ENCODE peak calls at places on chromosomes 13 and 19, in nine cellular contexts. Q is breast epithelium, R is endothelial cell of umbilical vein, K is suprapubic skin, T is stomach, X is spleen, W is esophagus muscularis mucosa, L is upper lobe of left lung, I is K562. B is an unnamed sample.
A peak's percentile ranks its signal among the peaks of the same experiment; 100 is the strongest.

GRCh38 chr19:49684251-49684982 is 5.0 kb upstream of the ADM5 start:
- DNase-seq in Q (no peak), R (no peak), K (no peak), T (no peak), X (no peak), W (no peak), L (no peak), I (no peak), B (no peak)

GRCh38 chr19:10920781-10921180 is 7.7 kb downstream of the YIPF2 start:
- DNase-seq in Q (no peak), R (no peak), K (no peak), T (no peak), X (no peak), W (no peak), L (no peak), I (no peak), B (no peak)

GRCh38 chr19:39833464-39834286 is at the start of gene DYRK1B:
- DNase-seq in Q (peak; percentile 99), R (peak; percentile 97), K (peak; percentile 99), T (peak; percentile 99), X (peak; percentile 98), W (peak; percentile 100), L (peak; percentile 98), I (peak; percentile 97), B (peak; percentile 99)

GRCh38 chr19:32437096-32437495 is 31.5 kb downstream of the DPY19L3 start:
- DNase-seq in Q (no peak), R (no peak), K (no peak), T (no peak), X (no peak), W (no peak), L (no peak), I (no peak), B (no peak)

GRCh38 chr13:99311137-99311536 is 3.9 kb upstream of the GPR183 start:
- DNase-seq in Q (no peak), R (no peak), K (no peak), T (no peak), X (no peak), W (no peak), L (no peak), I (peak; percentile 57), B (no peak)

GRCh38 chr13:65592757-65593156 is 1637.4 kb downstream of the PCDH9 start:
- DNase-seq in Q (no peak), R (no peak), K (no peak), T (no peak), X (no peak), W (no peak), L (no peak), I (no peak), B (no peak)

GRCh38 chr19:23415034-23415433 is 19.8 kb upstream of the ZNF91 start:
- DNase-seq in Q (no peak), R (no peak), K (no peak), T (no peak), X (no peak), W (no peak), L (no peak), I (no peak), B (no peak)

GRCh38 chr19:57903298-57904174 is 12.9 kb downstream of the ZNF417 start:
- DNase-seq in Q (no peak), R (peak; percentile 19), K (no peak), T (no peak), X (no peak), W (no peak), L (no peak), I (peak; percentile 10), B (no peak)

GRCh38 chr13:47337781-47338507 is 441.1 kb upstream of the HTR2A start:
- DNase-seq in Q (no peak), R (no peak), K (no peak), T (no peak), X (no peak), W (no peak), L (no peak), I (no peak), B (no peak)

GRCh38 chr19:18969953-18970659 is 29.1 kb upstream of the HOMER3 start:
- DNase-seq in Q (no peak), R (no peak), K (no peak), T (no peak), X (no peak), W (no peak), L (no peak), I (no peak), B (no peak)

GRCh38 chr19:18972301-18972831 is 31.3 kb upstream of the HOMER3 start:
- DNase-seq in Q (no peak), R (peak; percentile 79), K (no peak), T (no peak), X (no peak), W (no peak), L (peak; percentile 38), I (no peak), B (no peak)

GRCh38 chr19:18966304-18966703 is 25.3 kb upstream of the HOMER3 start:
- DNase-seq in Q (no peak), R (no peak), K (no peak), T (no peak), X (no peak), W (no peak), L (no peak), I (no peak), B (no peak)

GRCh38 chr19:18964121-18964520 is 23.1 kb upstream of the HOMER3 start:
- DNase-seq in Q (no peak), R (no peak), K (no peak), T (no peak), X (no peak), W (no peak), L (no peak), I (no peak), B (no peak)

DNA sequence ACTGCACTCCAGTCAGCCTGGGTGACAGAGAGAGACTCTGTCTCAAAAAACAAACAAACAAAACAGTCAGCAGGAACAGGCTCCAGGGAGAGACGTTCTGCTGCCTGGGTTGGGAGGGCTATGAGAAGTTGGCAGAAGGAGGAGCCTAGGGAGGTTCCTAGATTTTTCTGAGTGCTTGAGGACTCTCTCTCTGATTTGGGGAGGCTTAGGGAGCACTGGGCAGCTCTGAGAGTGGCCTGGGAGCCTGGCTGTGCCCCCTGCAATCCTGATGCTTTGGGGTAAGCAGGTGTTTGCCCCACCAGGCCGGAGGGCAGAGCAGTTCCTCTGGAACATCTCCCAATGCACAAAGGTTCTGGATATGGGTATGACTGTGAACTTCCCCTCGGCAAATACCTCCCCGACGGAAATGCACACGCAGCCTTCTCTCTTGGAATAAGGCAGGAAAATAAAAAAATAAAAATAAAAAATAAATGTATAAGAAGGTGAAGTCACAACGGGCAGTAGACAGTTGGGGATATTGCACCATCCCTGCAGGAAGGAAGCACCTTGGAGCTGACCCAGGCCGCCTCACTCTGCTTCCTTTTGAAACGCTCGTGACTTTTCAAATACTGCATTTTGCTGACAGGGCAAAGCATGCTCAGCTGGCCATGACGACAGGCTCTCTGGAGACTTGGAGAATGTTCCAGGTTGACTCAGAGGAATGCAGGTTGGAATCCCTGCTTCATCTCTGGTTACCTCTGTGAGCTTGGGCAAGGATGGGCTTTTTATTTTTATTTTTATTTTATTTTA is 26.5 kb upstream of the HOMER3 start:
- DNase-seq in Q (peak; percentile 79), R (peak; percentile 71), K (peak; percentile 91), T (peak; percentile 34), X (peak; percentile 88), W (no peak), L (peak; percentile 82), I (no peak), B (peak; percentile 86)
- TF ChIP-seq POLR2AphosphoS5 in Q (peak; percentile 74), R (peak; percentile 54), K (no peak), T (no peak), X (peak; percentile 64), W (peak; percentile 72), L (peak; percentile 43), I (no peak), B (no peak)

GRCh38 chr19:5035105-5035761 is 66.3 kb downstream of the KDM4B start:
- DNase-seq in Q (no peak), R (no peak), K (no peak), T (no peak), X (no peak), W (no peak), L (no peak), I (no peak), B (no peak)
- H3K4me1 ChIP-seq in Q (peaks cover 6% of the 10 kb centered on the region), R (peaks cover 5% of the 10 kb centered on the region), K (peaks cover 76% of the 10 kb centered on the region), T (peaks cover 65% of the 10 kb centered on the region), X (peaks cover 86% of the 10 kb centered on the region), W (peaks cover 70% of the 10 kb centered on the region), L (peaks cover 7% of the 10 kb centered on the region), I (no peaks in the 10 kb centered on the region), B (no peaks in the 10 kb centered on the region)

GRCh38 chr13:24541127-24541475 is 28.5 kb upstream of the PARP4 start:
- DNase-seq in Q (no peak), R (no peak), K (no peak), T (no peak), X (no peak), W (no peak), L (no peak), I (no peak), B (no peak)
- TF ChIP-seq POLR2A in Q (no peak), R (no peak), K (no peak), T (no peak), X (no peak), W (no peak), L (no peak), I (no peak), B (no peak)

DNA sequence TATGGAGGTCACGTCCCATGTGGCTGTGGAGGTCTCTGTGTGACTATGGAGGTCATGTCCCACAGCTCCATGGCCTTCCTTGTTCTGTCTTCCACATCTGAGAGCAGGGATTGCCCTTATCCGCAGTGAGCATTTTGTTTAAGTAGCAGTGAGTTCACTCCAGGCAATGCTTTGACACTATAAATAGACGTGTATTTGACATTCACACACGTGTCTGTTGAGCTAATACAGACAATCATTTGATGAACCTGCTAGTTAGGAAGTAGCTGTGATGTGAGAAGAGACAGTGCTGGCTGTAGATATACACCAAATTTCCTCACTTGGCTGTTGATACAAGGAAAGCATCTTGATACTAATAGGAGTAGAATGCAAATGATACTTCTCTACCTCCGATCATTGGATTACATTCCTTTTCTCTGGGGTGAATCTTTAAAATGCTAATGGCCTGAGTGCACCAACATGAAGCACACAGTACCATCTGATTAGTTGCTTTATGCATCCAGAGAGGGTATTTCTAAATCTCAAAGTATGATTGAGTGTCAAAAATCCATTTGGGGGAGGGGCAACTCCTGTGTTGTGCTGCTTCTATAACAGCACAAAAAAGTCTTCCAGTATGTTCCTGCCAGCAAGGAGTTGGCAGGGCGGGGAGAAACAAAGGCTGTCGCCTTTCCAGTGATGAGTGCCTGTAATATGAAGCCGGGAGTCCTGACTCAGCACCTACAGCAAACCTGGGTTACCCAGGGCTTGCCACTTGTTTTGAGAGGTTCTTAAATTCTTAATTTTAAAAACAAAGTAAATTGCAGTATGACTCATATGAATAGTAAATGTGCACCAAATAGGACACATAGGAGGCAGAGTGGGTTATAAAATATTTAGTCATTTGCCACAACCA is 7.0 kb downstream of the CUL4A start:
- DNase-seq in Q (no peak), R (peak; percentile 53), K (no peak), T (peak; percentile 60), X (peak; percentile 29), W (no peak), L (peak; percentile 89), I (peak; percentile 55), B (no peak)
- TF ChIP-seq POLR2AphosphoS5 in Q (no peak), R (no peak), K (no peak), T (no peak), X (no peak), W (peak; percentile 58), L (no peak), I (no peak), B (no peak)

DNA sequence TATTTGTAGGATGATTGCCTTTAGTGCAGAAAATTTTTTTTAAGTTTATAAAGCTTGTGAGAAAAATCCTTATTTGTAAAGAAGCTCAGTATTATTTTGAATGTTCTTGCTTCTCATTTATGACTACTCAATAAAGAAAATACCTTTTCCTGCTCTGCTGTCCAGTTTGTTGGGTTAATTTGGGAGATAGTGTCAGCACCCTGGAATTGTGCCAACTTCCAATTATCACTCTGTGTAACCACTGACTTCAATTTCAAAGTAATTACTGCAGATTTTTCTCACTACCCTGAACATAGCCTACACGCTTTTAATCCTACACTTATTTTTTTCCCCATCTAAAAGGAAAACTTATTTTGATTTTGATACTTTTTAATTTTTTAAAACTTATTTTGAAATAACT is 93.1 kb downstream of the GGACT start:
- DNase-seq in Q (no peak), R (no peak), K (no peak), T (no peak), X (no peak), W (no peak), L (no peak), I (no peak), B (no peak)
- H3K4me1 ChIP-seq in Q (no peaks in the 10 kb centered on the region), R (peaks cover 11% of the 10 kb centered on the region), K (peaks cover 7% of the 10 kb centered on the region), T (peaks cover 7% of the 10 kb centered on the region), X (peaks cover 40% of the 10 kb centered on the region), W (no peaks in the 10 kb centered on the region), L (peaks cover 13% of the 10 kb centered on the region), I (no peaks in the 10 kb centered on the region), B (no peaks in the 10 kb centered on the region)